ENCODE peak calls at places on chromosomes 1 and 21, in six cellular contexts. O is neuronal stem cell, A is trophoblast cell, B is IMR-90, P is mesenchymal stem cell, I is H1. R is an unnamed sample.

GRCh38 chr1:39788758-39789570 is at the start of gene BMP8B:
- DNase-seq in O (no peak), A (peak; percentile 53), B (no peak), P (peak; percentile 11), I (peak; percentile 75), R (peak; percentile 78)

GRCh38 chr1:5513891-5514515 is 478.2 kb downstream of the NPHP4 start:
- DNase-seq in O (no peak), A (no peak), B (no peak), P (no peak), I (no peak), R (no peak)

GRCh38 chr1:217857061-217857460 is 225.9 kb downstream of the SPATA17 start:
- DNase-seq in O (no peak), A (peak; percentile 90), B (no peak), P (peak; percentile 65), I (no peak), R (no peak)

GRCh38 chr1:189563784-189564183 is 913.9 kb downstream of the BRINP3 start:
- DNase-seq in O (no peak), A (no peak), B (no peak), P (no peak), I (no peak), R (no peak)

GRCh38 chr1:15680614-15681345 is 3.3 kb upstream of the PLEKHM2 start:
- DNase-seq in O (no peak), A (peak; percentile 98), B (peak; percentile 96), P (peak; percentile 94), I (no peak), R (no peak)

GRCh38 chr1:35590476-35591040 is 17.4 kb downstream of the TFAP2E start:
- DNase-seq in O (no peak), A (no peak), B (no peak), P (no peak), I (no peak), R (no peak)

GRCh38 chr1:114286179-114286578 is 132.5 kb upstream of the SYT6 start:
- DNase-seq in O (no peak), A (no peak), B (peak; percentile 31), P (no peak), I (no peak), R (no peak)

GRCh38 chr1:89629146-89629545 is 3.8 kb upstream of the LRRC8C start:
- DNase-seq in O (no peak), A (no peak), B (no peak), P (no peak), I (no peak), R (no peak)

GRCh38 chr1:183850852-183851251 is 45.9 kb downstream of the RGL1 start:
- DNase-seq in O (no peak), A (no peak), B (peak; percentile 34), P (no peak), I (no peak), R (no peak)

GRCh38 chr1:84996846-84997666 is at the start of gene MCOLN2:
- DNase-seq in O (peak; percentile 61), A (peak; percentile 46), B (peak; percentile 1), P (peak; percentile 32), I (peak; percentile 77), R (peak; percentile 65)

GRCh38 chr1:241648159-241648558 is 3.9 kb upstream of the WDR64 start:
- DNase-seq in O (no peak), A (no peak), B (no peak), P (no peak), I (no peak), R (no peak)

GRCh38 chr1:110746644-110747259 is 72.0 kb upstream of the KCNA3 start:
- DNase-seq in O (peak; percentile 71), A (peak; percentile 86), B (peak; percentile 53), P (peak; percentile 47), I (peak; percentile 75), R (peak; percentile 67)

GRCh38 chr1:242515555-242515954 is 8.9 kb downstream of the PLD5 start:
- DNase-seq in O (no peak), A (no peak), B (no peak), P (no peak), I (no peak), R (no peak)

GRCh38 chr1:186985889-186986491 is 157.2 kb downstream of the PLA2G4A start:
- DNase-seq in O (peak; percentile 45), A (peak; percentile 85), B (peak; percentile 78), P (peak; percentile 78), I (no peak), R (no peak)

GRCh38 chr1:25031966-25032667 is 102.0 kb upstream of the RUNX3 start:
- DNase-seq in O (no peak), A (no peak), B (peak; percentile 63), P (no peak), I (no peak), R (no peak)

GRCh38 chr21:45073301-45074047 is 906 bp upstream of the ADARB1 start:
- DNase-seq in O (no peak), A (peak; percentile 69), B (peak; percentile 44), P (peak; percentile 49), I (no peak), R (no peak)

GRCh38 chr1:116571215-116571919 is 541 bp upstream of the CD58 start:
- DNase-seq in O (no peak), A (peak; percentile 39), B (no peak), P (peak; percentile 17), I (no peak), R (no peak)

GRCh38 chr1:44962729-44963128 is 23.7 kb downstream of the EIF2B3 start:
- DNase-seq in O (no peak), A (no peak), B (no peak), P (no peak), I (no peak), R (no peak)

GRCh38 chr21:32597205-32597604 is 11.9 kb upstream of the TCP10L start:
- DNase-seq in O (no peak), A (peak; percentile 14), B (peak; percentile 95), P (peak; percentile 82), I (no peak), R (no peak)

GRCh38 chr1:45351508-45351907 is 11.3 kb upstream of the MUTYH start:
- DNase-seq in O (no peak), A (no peak), B (no peak), P (no peak), I (no peak), R (no peak)

GRCh38 chr1:26191739-26192138 is 1.3 kb downstream of the CATSPER4 start:
- DNase-seq in O (no peak), A (no peak), B (no peak), P (no peak), I (no peak), R (no peak)

GRCh38 chr1:221865808-221866207 is 123.9 kb upstream of the DUSP10 start:
- DNase-seq in O (no peak), A (no peak), B (peak; percentile 85), P (no peak), I (no peak), R (no peak)

GRCh38 chr1:38284953-38285352 is 238.4 kb upstream of the POU3F1 start:
- DNase-seq in O (no peak), A (no peak), B (no peak), P (no peak), I (peak; percentile 42), R (no peak)

GRCh38 chr1:209899948-209900347 is 38.1 kb upstream of the SYT14 start:
- DNase-seq in O (no peak), A (no peak), B (no peak), P (no peak), I (peak; percentile 81), R (peak; percentile 73)

GRCh38 chr1:246476771-246477170 is 30.3 kb downstream of the SMYD3 start:
- DNase-seq in O (no peak), A (no peak), B (no peak), P (no peak), I (no peak), R (no peak)

GRCh38 chr1:217911908-217912307 is 280.8 kb downstream of the SPATA17 start:
- DNase-seq in O (no peak), A (no peak), B (no peak), P (peak; percentile 4), I (peak; percentile 64), R (peak; percentile 58)

GRCh38 chr1:227070638-227071285 is 130.7 kb downstream of the COQ8A start:
- DNase-seq in O (no peak), A (no peak), B (no peak), P (no peak), I (no peak), R (no peak)

GRCh38 chr1:12069616-12070244 is 6.6 kb downstream of the TNFRSF8 start:
- DNase-seq in O (no peak), A (peak; percentile 25), B (no peak), P (no peak), I (no peak), R (no peak)

DNA sequence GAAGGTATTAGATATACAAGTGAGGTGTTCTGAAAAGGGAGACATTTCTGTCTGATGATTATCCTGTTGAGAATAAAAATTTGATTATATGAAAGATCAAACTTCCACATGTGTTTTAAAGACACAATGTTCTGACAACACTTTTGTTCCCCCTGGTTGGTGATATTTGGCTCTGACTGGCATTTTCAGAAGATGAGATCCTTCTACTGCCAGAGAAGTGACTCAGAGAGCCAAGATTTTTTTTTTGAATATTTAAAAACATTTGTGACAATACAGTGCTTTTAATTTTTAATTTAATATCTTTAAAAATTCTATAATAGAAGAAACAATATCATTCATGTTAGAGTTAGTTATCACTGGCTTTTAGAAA is 18.5 kb upstream of the PTGFR start:
- DNase-seq in O (no peak), A (no peak), B (no peak), P (no peak), I (no peak), R (no peak)
- H4K91ac ChIP-seq in O (no peak overlapping the region), A (no peak overlapping the region), B (no peak overlapping the region), P (no peak overlapping the region), I (no peak overlapping the region), R (no peak overlapping the region)

GRCh38 chr1:4131734-4132133 is 231.7 kb upstream of the C1orf174 start:
- DNase-seq in O (no peak), A (no peak), B (no peak), P (no peak), I (no peak), R (no peak)
- H4K91ac ChIP-seq in O (no peak overlapping the region), A (no peak overlapping the region), B (no peak overlapping the region), P (no peak overlapping the region), I (no peak overlapping the region), R (no peak overlapping the region)

DNA sequence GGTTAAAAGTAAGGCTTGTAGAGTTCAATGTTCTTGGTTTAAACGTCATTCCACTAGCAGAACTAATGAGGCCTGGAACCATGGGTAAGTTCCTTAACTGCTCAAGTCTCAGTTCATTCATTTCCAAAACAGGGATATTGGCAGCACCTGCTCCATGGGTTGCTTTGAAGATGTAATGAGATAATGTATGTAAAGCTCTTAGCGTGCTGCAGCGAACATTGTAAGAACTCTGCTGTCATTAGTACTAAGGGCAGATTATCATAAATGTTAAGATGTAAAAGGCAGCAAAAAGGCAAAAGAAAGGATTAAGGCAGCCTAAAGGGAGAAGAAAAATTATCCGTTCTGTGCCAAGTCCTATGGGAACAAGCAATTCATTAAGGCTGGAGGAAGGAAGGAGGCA is 129.1 kb upstream of the NGF start:
- DNase-seq in O (no peak), A (no peak), B (no peak), P (no peak), I (no peak), R (no peak)
- H4K91ac ChIP-seq in O (no peak overlapping the region), A (no peak overlapping the region), B (no peak overlapping the region), P (no peak overlapping the region), I (no peak overlapping the region), R (no peak overlapping the region)

DNA sequence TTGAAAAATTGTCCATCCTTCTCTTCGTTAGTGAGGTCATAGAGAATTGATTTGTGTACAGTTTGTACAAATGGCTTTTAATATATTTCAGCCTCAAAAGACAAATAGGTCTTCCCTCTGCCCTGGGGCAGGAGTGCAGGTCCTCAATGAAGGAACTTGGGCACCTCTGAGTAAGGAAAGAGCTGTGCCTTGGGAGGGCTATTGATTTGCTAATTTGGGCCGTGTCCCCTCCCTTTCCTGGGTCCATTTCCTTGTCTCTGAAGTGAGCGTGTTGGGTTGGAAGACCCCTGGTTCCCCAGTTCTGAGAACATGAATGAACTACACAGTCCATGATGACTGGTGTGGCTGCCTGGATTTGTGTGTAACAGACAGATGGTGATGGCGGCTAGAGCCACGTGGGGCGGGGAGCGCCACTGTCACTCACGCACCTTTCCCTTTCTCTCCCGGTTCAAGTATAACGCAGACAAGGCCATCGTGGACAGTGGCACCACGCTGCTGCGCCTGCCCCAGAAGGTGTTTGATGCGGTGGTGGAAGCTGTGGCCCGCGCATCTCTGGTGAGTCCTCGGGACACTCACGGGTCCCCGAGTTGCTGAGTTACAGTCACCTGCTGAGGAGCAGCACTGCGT is 71.0 kb upstream of the FAM3B start:
- DNase-seq in O (no peak), A (no peak), B (no peak), P (no peak), I (peak; percentile 37), R (no peak)
- H4K91ac ChIP-seq in O (no peak overlapping the region), A (no peak overlapping the region), B (no peak overlapping the region), P (no peak overlapping the region), I (peak overlapping the region; percentile 2), R (no peak overlapping the region)

R was measured in H9.